ENCODE peak calls at places on chromosomes 4 and X, in five cellular contexts. W is hepatocyte, I is cardiac muscle cell, J is mucosa of descending colon, Z is colonic mucosa. K is an unnamed sample. For H3K4me1 and H3K36me3, the result is how much of the 10 kb centered on the place peaks cover.

GRCh38 chrX:21375795-21376069 is 1.5 kb downstream of the CNKSR2 start:
- DNase-seq in Z (no peak), W (peak), I (peak), J (no peak), K (no peak)

GRCh38 chr4:170231377-170231776 is 141.6 kb upstream of the AADAT start:
- DNase-seq in J (no peak), I (no peak), Z (no peak), W (no peak), K (no peak)

GRCh38 chr4:3199661-3200422 is 49.1 kb upstream of the MSANTD1 start:
- DNase-seq in I (no peak), Z (no peak), W (no peak), J (no peak), K (no peak)

GRCh38 chrX:53317365-53318069 is 36.1 kb upstream of the IQSEC2 start:
- DNase-seq in W (peak), I (peak), J (peak), Z (peak), K (peak)

GRCh38 chr4:22480928-22481327 is 34.9 kb downstream of the ADGRA3 start:
- DNase-seq in W (no peak), Z (no peak), J (no peak), I (no peak), K (no peak)

GRCh38 chrX:102976290-102976689 is 39.2 kb downstream of the RAB40AL start:
- DNase-seq in I (no peak), J (no peak), Z (no peak), W (no peak), K (no peak)

GRCh38 chr4:76982638-76983579 is 33.4 kb downstream of the SEPTIN11 start:
- DNase-seq in J (no peak), Z (no peak), W (no peak), I (no peak), K (peak)

GRCh38 chr4:110032603-110033002 is 119.9 kb downstream of the EGF start:
- DNase-seq in Z (no peak), J (no peak), I (no peak), W (no peak), K (no peak)

GRCh38 chr4:186999676-187000075 is 276.0 kb upstream of the FAT1 start:
- DNase-seq in J (no peak), Z (no peak), W (no peak), I (no peak), K (no peak)

GRCh38 chr4:184292465-184292867 is 74.8 kb upstream of the ENPP6 start:
- DNase-seq in I (no peak), Z (peak), J (no peak), W (no peak), K (no peak)

GRCh38 chr4:583820-584219 is 7.7 kb upstream of the TMEM271 start:
- DNase-seq in J (no peak), W (no peak), Z (no peak), I (no peak), K (no peak)

GRCh38 chr4:153119626-153120025 is 84.6 kb upstream of the TRIM2 start:
- DNase-seq in W (no peak), Z (no peak), I (no peak), J (no peak), K (no peak)

GRCh38 chr4:143329985-143330384 is 6.7 kb upstream of the GAB1 start:
- DNase-seq in W (no peak), Z (no peak), J (no peak), I (no peak), K (no peak)

GRCh38 chrX:122943918-122944317 is 240.2 kb upstream of the GRIA3 start:
- DNase-seq in J (no peak), Z (no peak), I (no peak), W (no peak), K (no peak)

GRCh38 chr4:52643846-52644245 is 15.3 kb downstream of the USP46 start:
- DNase-seq in J (no peak), I (peak), W (peak), Z (no peak), K (no peak)

GRCh38 chrX:42237956-42238355 is 314.6 kb upstream of the CASK start:
- DNase-seq in W (no peak), I (no peak), Z (no peak), J (no peak), K (no peak)

GRCh38 chr4:89245459-89245858 is 62.1 kb downstream of the GPRIN3 start:
- DNase-seq in J (no peak), Z (peak), I (no peak), W (peak), K (no peak)

GRCh38 chr4:3449574-3450534 is 8.1 kb downstream of the HGFAC start:
- DNase-seq in Z (no peak), J (peak), I (no peak), W (no peak), K (no peak)

GRCh38 chrX:44874481-44875184 is 1.6 kb downstream of the KDM6A start:
- DNase-seq in W (peak), I (peak), Z (peak), J (no peak), K (no peak)

GRCh38 chrX:51215266-51215665 is 117.4 kb upstream of the NUDT10 start:
- DNase-seq in Z (no peak), W (no peak), I (peak), J (no peak), K (peak)

GRCh38 chr4:2441393-2442174 is 22.8 kb downstream of the CFAP99 start:
- DNase-seq in W (peak), J (peak), I (peak), Z (peak), K (peak)

GRCh38 chr4:128570380-128570779 is 239.1 kb upstream of the JADE1 start:
- DNase-seq in J (no peak), W (no peak), I (no peak), Z (no peak), K (no peak)

GRCh38 chrX:132948648-132949260 is 9.7 kb downstream of the HS6ST2 start:
- DNase-seq in I (peak), Z (no peak), W (no peak), J (no peak), K (peak)

GRCh38 chr4:77959566-77960338 is 97.1 kb downstream of the MRPL1 start:
- DNase-seq in Z (no peak), W (peak), I (peak), J (no peak), K (no peak)

GRCh38 chrX:30373479-30373878 is 64.3 kb upstream of the NR0B1 start:
- DNase-seq in W (no peak), Z (no peak), J (no peak), I (no peak), K (no peak)

GRCh38 chr4:107060388-107060787 is 24.3 kb upstream of the DKK2 start:
- DNase-seq in J (no peak), Z (no peak), W (no peak), I (no peak), K (no peak)

GRCh38 chr4:69742596-69742995 is 17.8 kb downstream of the SULT1B1 start:
- DNase-seq in W (no peak), I (no peak), Z (no peak), J (peak), K (no peak)

GRCh38 chr4:84647307-84647884 is 64.5 kb downstream of the CDS1 start:
- DNase-seq in J (no peak), I (no peak), W (no peak), Z (no peak), K (no peak)

GRCh38 chrX:150269613-150270254 is 93.4 kb upstream of the MAMLD1 start:
- DNase-seq in W (peak), I (no peak), Z (no peak), J (no peak), K (peak)

GRCh38 chr4:185039508-185040273 is 21.4 kb downstream of the HELT start:
- DNase-seq in J (no peak), W (peak), I (peak), Z (peak), K (peak)

GRCh38 chr4:2009651-2010233 is 968 bp upstream of the NELFA start:
- DNase-seq in Z (peak), J (peak), W (peak), I (peak), K (peak)

GRCh38 chr4:183808102-183808466 is 97.0 kb upstream of the STOX2 start:
- DNase-seq in I (no peak), Z (no peak), W (no peak), J (no peak), K (no peak)

GRCh38 chr4:165439981-165440380 is 61.2 kb downstream of the CPE start:
- DNase-seq in Z (no peak), I (no peak), W (no peak), J (no peak), K (no peak)

GRCh38 chrX:68511255-68511654 is 12.4 kb downstream of the YIPF6 start:
- DNase-seq in W (peak), Z (peak), I (peak), J (no peak), K (no peak)

GRCh38 chr4:110193822-110194761 is 4.3 kb downstream of the ELOVL6 start:
- DNase-seq in W (peak), J (peak), Z (peak), I (peak), K (peak)

GRCh38 chr4:72529144-72529822 is 39.7 kb downstream of the ADAMTS3 start:
- DNase-seq in Z (no peak), I (no peak), W (no peak), J (no peak), K (no peak)

DNA sequence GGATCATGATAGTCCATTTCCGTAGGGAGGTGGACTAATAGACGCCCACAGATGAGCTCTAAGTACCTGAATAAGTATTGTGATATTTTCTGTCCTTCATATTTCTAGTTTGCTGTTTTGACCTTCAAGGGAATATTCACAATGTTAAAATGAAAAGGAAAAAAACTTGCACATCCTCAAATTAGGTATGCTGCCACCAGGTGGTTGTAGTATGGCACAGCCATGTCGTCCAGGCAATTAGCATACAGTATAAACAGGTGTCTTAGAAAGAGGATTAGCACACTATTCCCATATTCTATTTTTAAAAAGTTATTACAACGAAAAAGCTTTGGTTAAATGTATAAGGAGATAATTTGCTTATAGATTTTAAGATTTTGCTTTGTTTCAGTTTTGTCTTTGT is 802.0 kb downstream of the RPA4 start:
- DNase-seq in W (peak), I (peak), J (no peak), Z (peak), K (peak)
- TF ChIP-seq CTCF in W (peak), I (peak), J (no peak), Z (peak), K (peak)

DNA sequence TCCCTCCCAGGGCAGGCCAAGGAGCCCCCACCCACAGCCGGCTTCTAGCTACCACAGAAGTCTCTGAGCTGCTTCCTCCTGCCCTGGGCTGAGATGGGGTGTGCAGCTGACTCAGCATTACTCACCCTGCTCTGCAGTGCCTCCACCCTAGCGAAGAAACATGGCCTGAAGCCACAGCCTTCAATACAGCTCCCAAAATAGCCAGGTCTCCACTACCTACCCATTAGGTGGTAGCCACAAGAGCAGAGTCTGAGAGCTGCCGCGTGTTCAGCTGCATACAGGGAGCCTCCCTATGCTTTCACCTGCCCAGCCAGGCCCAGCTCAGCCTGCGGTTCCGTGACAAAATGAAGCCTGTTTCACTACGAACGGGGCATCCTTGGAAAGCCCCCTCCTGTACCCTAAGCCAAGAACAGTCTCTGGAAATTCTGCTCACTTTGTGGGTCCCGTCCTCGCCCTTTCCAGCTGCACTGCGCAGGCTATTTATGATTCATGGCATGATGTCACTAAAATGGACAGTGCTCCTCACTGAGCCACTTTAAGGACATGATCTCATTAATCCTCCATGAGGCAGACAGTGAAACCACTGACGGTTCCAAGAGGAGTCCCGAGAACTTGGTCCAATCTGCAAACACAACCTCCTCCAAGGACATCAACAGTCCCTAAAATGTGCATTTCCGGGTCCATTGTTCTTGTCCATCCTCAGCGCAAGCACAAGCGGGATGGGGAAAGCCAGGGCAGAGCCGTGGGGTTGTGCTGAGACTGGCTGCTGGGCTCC is 20.2 kb downstream of the WDR1 start:
- DNase-seq in W (peak), J (peak), Z (peak), I (no peak), K (no peak)
- H3K4me1 ChIP-seq in W (under half), J (under half), Z (under half), I (half or more), K (under half)

GRCh38 chr4:6326312-6327060 is 56.8 kb downstream of the WFS1 start:
- DNase-seq in I (no peak), J (no peak), Z (no peak), W (no peak), K (no peak)

GRCh38 chr4:6329478-6330383 is 60.1 kb downstream of the WFS1 start:
- DNase-seq in I (no peak), W (no peak), Z (no peak), J (no peak), K (no peak)

GRCh38 chr4:6330384-6330767 is 60.7 kb downstream of the WFS1 start:
- DNase-seq in I (no peak), W (no peak), J (no peak), Z (no peak), K (no peak)

GRCh38 chr4:6327220-6327917 is 57.7 kb downstream of the WFS1 start:
- DNase-seq in I (peak), J (peak), W (peak), Z (peak), K (peak)

DNA sequence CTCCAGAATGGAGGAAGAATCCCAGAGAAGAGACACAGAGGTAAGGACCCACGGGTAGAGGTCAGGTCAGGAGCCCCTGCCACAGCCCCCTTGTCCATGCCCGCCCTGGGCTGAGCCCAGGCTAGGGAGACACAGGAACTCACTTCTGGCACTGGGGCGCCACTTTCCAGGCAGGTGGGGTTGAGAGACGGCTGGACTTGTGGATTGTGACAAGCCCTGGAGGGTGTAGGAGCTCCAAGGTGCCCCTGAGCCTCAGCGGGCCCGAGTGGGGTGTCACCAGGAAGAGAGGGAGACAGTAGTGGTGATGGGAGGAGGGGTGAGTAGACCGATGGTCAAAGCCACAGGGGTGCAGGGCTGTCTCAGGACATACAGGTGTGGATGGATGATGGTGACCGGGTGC is 58.9 kb downstream of the WFS1 start:
- DNase-seq in W (no peak), I (no peak), J (no peak), Z (no peak), K (no peak)
- H3K36me3 ChIP-seq in W (under half), I (under half), J (under half), Z (under half), K (under half)

GRCh38 chr4:145934434-145935047 is 4.1 kb downstream of the ZNF827 start:
- DNase-seq in W (no peak), I (peak), J (no peak), Z (no peak), K (no peak)

GRCh38 chr4:145935253-145936141 is 3.1 kb downstream of the ZNF827 start:
- DNase-seq in I (peak), Z (peak), J (peak), W (peak), K (no peak)

GRCh38 chr4:145937021-145937861 is 1.4 kb downstream of the ZNF827 start:
- DNase-seq in Z (peak), I (peak), W (peak), J (peak), K (peak)

GRCh38 chr4:145937990-145938611 is 522 bp downstream of the ZNF827 start:
- DNase-seq in W (peak), I (peak), J (no peak), Z (peak), K (no peak)

GRCh38 chr4:145936142-145937020 is 2.2 kb downstream of the ZNF827 start:
- DNase-seq in W (peak), I (peak), Z (peak), J (peak), K (peak)
- TF ChIP-seq CTCF in W (peak), I (peak), Z (no peak), J (no peak), K (peak)

DNA sequence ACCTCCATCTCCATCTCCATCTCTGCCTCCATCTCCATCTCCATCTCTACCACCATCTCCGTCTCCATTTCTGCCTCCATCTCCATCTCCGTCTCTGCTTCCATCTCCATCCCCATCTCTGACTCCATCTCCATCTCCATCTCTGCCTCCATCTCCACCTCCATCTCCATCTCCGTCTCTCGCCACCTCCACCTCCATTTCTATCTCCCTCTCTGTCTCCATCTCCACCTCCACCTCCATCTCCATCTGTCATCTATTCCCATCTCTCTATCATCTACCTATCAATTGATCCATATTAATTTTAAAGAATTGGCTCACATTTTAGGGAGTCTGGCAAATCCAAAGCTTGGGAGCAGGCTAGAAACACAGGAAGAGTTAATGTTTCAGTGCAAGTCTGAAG is 39.6 kb upstream of the CHRNA9 start:
- DNase-seq in J (no peak), I (no peak), Z (no peak), W (no peak), K (no peak)
- H3K4me1 ChIP-seq in J (under half), I (under half), Z (under half), W (under half), K (under half)

DNA sequence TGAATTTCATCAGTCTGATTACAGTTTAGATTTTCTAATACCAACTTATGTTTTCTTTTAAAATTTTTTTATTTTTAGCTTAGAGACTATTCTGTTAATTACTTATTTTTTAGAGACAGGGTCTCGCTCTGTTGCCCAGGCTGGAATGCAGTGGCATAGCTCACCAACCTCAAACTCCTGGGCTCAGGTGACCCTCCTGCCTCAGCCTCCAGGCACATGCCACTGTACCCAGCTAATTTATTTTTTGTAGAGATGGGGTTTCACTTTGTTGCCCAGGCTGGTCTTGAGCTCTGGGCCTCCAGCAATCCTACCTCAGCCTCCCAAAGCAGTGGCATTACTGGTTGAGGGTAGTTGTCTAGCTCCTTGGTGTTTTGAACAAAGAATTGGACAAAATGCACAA is 102.0 kb downstream of the KLHL8 start:
- DNase-seq in I (no peak), J (no peak), Z (no peak), W (no peak), K (no peak)
- H3K36me3 ChIP-seq in I (under half), J (under half), Z (under half), W (under half), K (under half)

GRCh38 chr4:135316266-135316779 is 1114.7 kb upstream of the PABPC4L start:
- DNase-seq in Z (no peak), W (peak), J (no peak), I (no peak), K (no peak)

GRCh38 chr4:135325264-135325663 is 1123.7 kb upstream of the PABPC4L start:
- DNase-seq in I (no peak), W (no peak), J (no peak), Z (no peak), K (no peak)

DNA sequence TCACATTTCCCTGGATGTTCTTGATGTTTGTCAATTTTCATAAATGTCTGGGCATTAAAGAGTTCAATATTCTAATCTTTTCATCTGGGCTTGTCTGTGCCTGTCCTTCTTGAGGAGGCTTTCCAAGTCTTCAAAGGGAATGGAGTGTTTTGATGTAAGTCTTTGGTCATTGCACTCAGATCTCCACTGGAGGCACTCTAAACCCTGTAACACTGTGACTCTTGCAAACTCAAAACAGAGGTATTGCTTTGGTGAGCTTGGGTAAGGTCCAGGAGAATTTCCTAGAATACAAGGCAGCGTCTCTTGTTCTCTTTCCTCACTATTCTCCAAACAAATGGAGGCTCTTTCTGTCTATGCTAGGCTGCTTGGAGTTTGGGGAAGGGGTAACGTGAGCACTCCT is 1118.1 kb upstream of the PABPC4L start:
- DNase-seq in J (no peak), I (no peak), Z (no peak), W (no peak), K (no peak)
- TF ChIP-seq CTCF in J (no peak), I (no peak), Z (no peak), W (no peak), K (peak)

GRCh38 chr4:88017516-88018302 is 10.3 kb downstream of the PKD2 start:
- DNase-seq in W (peak), J (no peak), I (no peak), Z (no peak), K (no peak)
- H3K4me1 ChIP-seq in W (under half), J (under half), I (under half), Z (under half), K (under half)